ENCODE peak calls at places on chromosomes 6 and 20, in seven cellular contexts. E is IMR-90, G is H1, D is neuronal stem cell, O is H9, J is mesenchymal stem cell, H is mesendoderm. T is an unnamed sample.

GRCh38 chr6:107962723-107963122 is 4.7 kb upstream of the SEC63 start:
- DNase-seq in E (no peak), G (no peak), D (no peak), O (no peak), J (no peak), H (no peak), T (no peak)

GRCh38 chr6:11609324-11610071 is 71.9 kb downstream of the TMEM170B start:
- DNase-seq in E (peak; percentile 85), G (peak; percentile 29), D (no peak), O (no peak), J (peak; percentile 89), H (peak; percentile 68), T (peak; percentile 78)

GRCh38 chr20:56005389-56005715 is at the start of gene CBLN4:
- DNase-seq in E (no peak), G (no peak), D (no peak), O (no peak), J (no peak), H (peak; percentile 13), T (no peak)

GRCh38 chr20:3796477-3797225 is 541 bp downstream of the CDC25B start:
- DNase-seq in E (no peak), G (no peak), D (no peak), O (no peak), J (no peak), H (no peak), T (no peak)

GRCh38 chr20:59400666-59401065 is 100.3 kb downstream of the EDN3 start:
- DNase-seq in E (no peak), G (no peak), D (no peak), O (no peak), J (no peak), H (no peak), T (no peak)

GRCh38 chr6:66103954-66104353 is 396.9 kb upstream of the EYS start:
- DNase-seq in E (peak; percentile 0), G (no peak), D (no peak), O (no peak), J (peak; percentile 84), H (peak; percentile 6), T (no peak)

GRCh38 chr6:24126586-24127192 is 674 bp downstream of the NRSN1 start:
- DNase-seq in E (peak; percentile 22), G (peak; percentile 25), D (peak; percentile 90), O (peak; percentile 73), J (peak; percentile 67), H (peak; percentile 91), T (peak; percentile 86)

GRCh38 chr6:74872754-74873446 is 333.0 kb downstream of the COL12A1 start:
- DNase-seq in E (no peak), G (no peak), D (no peak), O (no peak), J (no peak), H (no peak), T (no peak)

GRCh38 chr6:89501239-89501638 is 68.3 kb downstream of the ANKRD6 start:
- DNase-seq in E (no peak), G (no peak), D (peak; percentile 68), O (no peak), J (no peak), H (peak; percentile 91), T (peak; percentile 61)

GRCh38 chr6:7731289-7731688 is 5.4 kb downstream of the BMP6 start:
- DNase-seq in E (no peak), G (no peak), D (no peak), O (no peak), J (no peak), H (no peak), T (no peak)

GRCh38 chr20:9354579-9354978 is 159.8 kb upstream of the LAMP5 start:
- DNase-seq in E (no peak), G (no peak), D (no peak), O (no peak), J (no peak), H (no peak), T (no peak)

GRCh38 chr20:20860078-20860806 is 147.8 kb upstream of the RALGAPA2 start:
- DNase-seq in E (peak; percentile 74), G (peak; percentile 82), D (peak; percentile 89), O (peak; percentile 88), J (peak; percentile 65), H (peak; percentile 91), T (peak; percentile 97)

GRCh38 chr6:69022991-69023390 is 387.9 kb downstream of the ADGRB3 start:
- DNase-seq in E (peak; percentile 53), G (no peak), D (no peak), O (no peak), J (peak; percentile 70), H (no peak), T (no peak)

GRCh38 chr20:23622839-23623343 is 14.9 kb downstream of the CST3 start:
- DNase-seq in E (peak; percentile 77), G (no peak), D (no peak), O (no peak), J (peak; percentile 93), H (peak; percentile 55), T (peak; percentile 53)

GRCh38 chr6:116662186-116662585 is 6.4 kb downstream of the ZUP1 start:
- DNase-seq in E (peak; percentile 6), G (no peak), D (no peak), O (no peak), J (no peak), H (peak; percentile 11), T (no peak)

GRCh38 chr6:147549531-147549930 is 41.0 kb downstream of the SAMD5 start:
- DNase-seq in E (peak; percentile 55), G (no peak), D (no peak), O (no peak), J (peak; percentile 58), H (no peak), T (no peak)

GRCh38 chr20:37179671-37180524 is 550 bp upstream of the MROH8 start:
- DNase-seq in E (peak; percentile 85), G (no peak), D (no peak), O (no peak), J (peak; percentile 70), H (peak; percentile 46), T (peak; percentile 56)

GRCh38 chr20:63337786-63338420 is 23.2 kb downstream of the CHRNA4 start:
- DNase-seq in E (no peak), G (no peak), D (no peak), O (no peak), J (no peak), H (no peak), T (no peak)

GRCh38 chr6:44249082-44249748 is 2.3 kb downstream of the HSP90AB1 start:
- DNase-seq in E (no peak), G (no peak), D (no peak), O (no peak), J (no peak), H (no peak), T (peak; percentile 7)

GRCh38 chr20:11949711-11950110 is 32.0 kb downstream of the BTBD3 start:
- DNase-seq in E (no peak), G (no peak), D (no peak), O (no peak), J (no peak), H (no peak), T (no peak)

GRCh38 chr20:11952621-11953020 is 34.9 kb downstream of the BTBD3 start:
- DNase-seq in E (peak; percentile 34), G (no peak), D (no peak), O (no peak), J (no peak), H (no peak), T (no peak)

DNA sequence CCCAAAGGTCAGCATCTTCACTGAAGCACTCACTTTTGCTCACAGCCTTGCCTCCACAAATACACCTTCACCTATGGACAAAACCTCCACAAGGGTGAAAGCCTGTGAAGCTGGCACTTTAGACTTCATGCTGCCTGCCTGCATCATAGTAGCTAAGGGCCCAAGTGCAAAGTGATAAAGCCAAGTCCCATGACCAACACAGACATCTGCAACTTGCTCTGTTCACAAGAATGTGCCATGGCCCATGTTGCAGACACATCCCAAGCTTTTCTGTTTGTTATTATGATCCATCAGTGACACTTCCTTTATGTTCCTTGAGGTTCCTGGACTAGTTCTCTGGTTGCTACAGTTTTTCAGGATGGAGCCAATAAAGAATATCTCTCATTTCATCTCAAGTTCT is 31.1 kb downstream of the BTBD3 start:
- DNase-seq in E (no peak), G (no peak), D (no peak), O (no peak), J (no peak), H (no peak), T (no peak)
- H3K4me2 ChIP-seq in E (no peak overlapping the region), G (no peak overlapping the region), D (no peak overlapping the region), O (no peak overlapping the region), J (no peak overlapping the region), H (no peak overlapping the region), T (no peak overlapping the region)

DNA sequence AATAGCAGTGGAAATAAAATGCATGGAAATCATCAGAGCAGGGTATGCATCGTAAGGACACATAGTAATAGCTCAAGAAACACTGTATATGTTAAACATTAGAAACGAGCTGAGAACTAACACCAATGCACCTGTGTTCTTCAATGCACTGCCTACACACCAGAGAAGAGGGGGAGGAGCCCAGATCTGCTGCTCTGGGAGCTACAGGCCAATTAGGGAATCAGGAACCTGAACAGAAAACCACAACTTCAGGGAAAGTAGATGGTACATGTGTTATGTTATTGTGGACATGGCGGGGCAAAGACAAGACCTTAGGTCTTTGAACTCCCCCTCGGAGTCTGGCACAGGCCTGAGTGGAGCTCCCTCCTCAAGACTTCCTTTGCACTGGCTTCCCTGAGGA is 39.7 kb downstream of the RIPOR3 start:
- DNase-seq in E (no peak), G (no peak), D (no peak), O (no peak), J (no peak), H (no peak), T (no peak)
- H3K4ac ChIP-seq in E (peak overlapping the region; percentile 95), G (no peak overlapping the region), D (no peak overlapping the region), O (no peak overlapping the region), J (peak overlapping the region; percentile 97), H (no peak overlapping the region), T (no peak overlapping the region)

DNA sequence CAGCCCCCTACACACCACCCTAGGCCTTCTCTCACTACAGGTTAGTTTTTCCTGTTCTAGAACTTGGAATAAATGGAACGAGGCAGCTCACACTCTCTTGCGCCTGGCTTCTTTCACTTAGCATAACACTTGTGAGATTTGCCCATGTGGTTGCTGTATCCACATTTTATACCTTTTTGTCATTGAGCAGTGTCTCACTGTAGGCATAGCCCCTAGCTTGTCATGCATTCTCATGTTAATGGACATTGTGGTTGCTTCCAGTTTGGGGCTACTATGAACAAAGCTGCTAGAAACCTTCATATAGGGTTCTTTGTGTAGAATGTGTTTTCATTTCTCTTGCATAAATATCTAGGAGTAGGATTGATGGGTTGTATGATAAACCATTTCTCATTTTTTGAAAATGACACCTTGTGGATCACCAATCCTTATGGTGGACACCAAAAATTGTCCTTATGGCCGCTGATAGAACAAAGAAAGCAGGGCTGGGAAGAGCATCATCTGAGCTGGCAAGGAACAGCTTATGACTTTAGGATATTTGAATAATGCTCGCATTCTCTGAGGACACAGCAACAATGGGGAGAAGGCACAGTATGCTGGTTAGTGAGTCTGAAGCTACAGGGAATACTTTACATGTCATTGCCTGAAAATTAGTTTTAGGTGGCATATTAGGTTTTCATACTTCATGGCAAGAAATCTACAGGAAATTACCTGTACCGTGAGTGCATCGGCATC is 9.8 kb upstream of the SLC22A23 start:
- DNase-seq in E (no peak), G (no peak), D (no peak), O (no peak), J (no peak), H (no peak), T (no peak)
- H3K4me2 ChIP-seq in E (no peak overlapping the region), G (no peak overlapping the region), D (no peak overlapping the region), O (no peak overlapping the region), J (no peak overlapping the region), H (no peak overlapping the region), T (no peak overlapping the region)

DNA sequence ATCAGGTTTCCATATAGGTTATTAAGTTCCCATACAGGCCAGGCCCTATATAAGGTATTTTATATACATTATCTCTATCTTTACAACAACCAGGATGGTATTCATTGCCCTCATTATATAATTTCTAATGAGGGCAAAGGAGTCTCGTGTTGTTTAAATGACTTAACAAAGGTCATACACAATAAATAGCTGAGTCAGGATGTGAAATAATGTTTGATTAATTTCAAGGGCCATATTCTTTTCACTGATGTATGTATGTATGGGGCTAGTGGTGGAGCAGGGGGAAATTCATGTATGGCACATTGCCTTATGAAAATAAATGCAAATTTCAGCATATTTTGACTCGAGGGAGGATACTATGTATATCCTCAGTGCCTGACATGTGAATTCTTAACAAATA is 200.7 kb downstream of the FAXC start:
- DNase-seq in E (no peak), G (no peak), D (no peak), O (no peak), J (no peak), H (no peak), T (no peak)
- H3K4ac ChIP-seq in E (no peak overlapping the region), G (no peak overlapping the region), D (no peak overlapping the region), O (no peak overlapping the region), J (no peak overlapping the region), H (no peak overlapping the region), T (no peak overlapping the region)